ENCODE peak calls at places on chromosome 4, in seven cellular contexts. A is GM12878, T is suprapubic skin, K is esophagus muscularis mucosa, V is prostate gland, M is stomach, C is HCT116. P is an unnamed sample.

GRCh38 chr4:183959349-183959748 is 54.2 kb downstream of the STOX2 start:
- DNase-seq in T (no peak), M (no peak), K (no peak), C (no peak), A (no peak), V (no peak), P (peak)

GRCh38 chr4:33453436-33453835 is 2733.3 kb downstream of the PCDH7 start:
- DNase-seq in C (no peak), T (no peak), A (no peak), M (no peak), V (no peak), K (no peak), P (no peak)

GRCh38 chr4:97016186-97016945 is 1126.9 kb downstream of the STPG2 start:
- DNase-seq in V (no peak), A (no peak), M (no peak), C (no peak), K (no peak), T (no peak), P (no peak)

GRCh38 chr4:153218961-153219360 is 14.7 kb downstream of the TRIM2 start:
- DNase-seq in M (no peak), K (no peak), A (no peak), V (no peak), T (no peak), C (no peak), P (no peak)

GRCh38 chr4:98262431-98262830 is 1.2 kb downstream of the RAP1GDS1 start:
- DNase-seq in A (no peak), T (no peak), M (no peak), V (no peak), K (no peak), C (no peak), P (no peak)

GRCh38 chr4:146072381-146072780 is 103.1 kb upstream of the LSM6 start:
- DNase-seq in K (no peak), A (no peak), C (no peak), V (no peak), M (no peak), T (no peak), P (no peak)

GRCh38 chr4:87525636-87526035 is 3.5 kb downstream of the SPARCL1 start:
- DNase-seq in M (no peak), V (peak), T (no peak), C (no peak), K (no peak), A (no peak), P (no peak)

GRCh38 chr4:72383439-72383838 is 185.6 kb downstream of the ADAMTS3 start:
- DNase-seq in T (no peak), V (no peak), M (no peak), C (no peak), A (no peak), K (no peak), P (no peak)

GRCh38 chr4:32133734-32134133 is 1413.6 kb downstream of the PCDH7 start:
- DNase-seq in T (no peak), M (no peak), V (no peak), A (no peak), K (no peak), C (no peak), P (no peak)

GRCh38 chr4:94256833-94257232 is 49.2 kb downstream of the SMARCAD1 start:
- DNase-seq in A (no peak), C (no peak), T (no peak), K (no peak), M (no peak), V (no peak), P (no peak)

GRCh38 chr4:153553820-153554173 is 87.6 kb downstream of the TMEM131L start:
- DNase-seq in K (peak), A (no peak), T (no peak), M (no peak), C (no peak), V (no peak), P (no peak)

GRCh38 chr4:3766207-3766790 is at the start of gene ADRA2C:
- DNase-seq in V (no peak), A (no peak), K (no peak), T (no peak), M (no peak), C (no peak), P (no peak)

GRCh38 chr4:184624972-184625554 is 24.2 kb downstream of the CASP3 start:
- DNase-seq in M (no peak), V (no peak), A (no peak), K (no peak), C (no peak), T (no peak), P (no peak)

GRCh38 chr4:107037188-107037587 is 1.1 kb upstream of the DKK2 start:
- DNase-seq in M (no peak), T (peak), K (no peak), A (no peak), V (peak), C (no peak), P (no peak)

GRCh38 chr4:23889368-23889767 is 479 bp downstream of the PPARGC1A start:
- DNase-seq in V (no peak), M (no peak), T (no peak), K (no peak), A (no peak), C (no peak), P (no peak)

GRCh38 chr4:26858035-26858918 is 2.4 kb upstream of the STIM2 start:
- DNase-seq in V (no peak), A (no peak), T (no peak), K (no peak), C (no peak), M (no peak), P (no peak)

GRCh38 chr4:2928242-2929155 is 34.7 kb downstream of the NOP14 start:
- DNase-seq in K (no peak), C (no peak), V (no peak), M (peak), T (peak), A (no peak), P (no peak)

GRCh38 chr4:10031663-10032590 is 10.6 kb upstream of the SLC2A9 start:
- DNase-seq in C (no peak), M (no peak), K (no peak), A (no peak), T (no peak), V (no peak), P (no peak)

GRCh38 chr4:77845400-77845799 is 17.2 kb upstream of the MRPL1 start:
- DNase-seq in V (no peak), T (no peak), M (no peak), C (no peak), K (no peak), A (no peak), P (no peak)

GRCh38 chr4:78534286-78534955 is 17.1 kb upstream of the ANXA3 start:
- DNase-seq in M (no peak), T (no peak), C (peak), K (no peak), V (no peak), A (no peak), P (no peak)

GRCh38 chr4:160819791-160820190 is 1344.0 kb downstream of the FSTL5 start:
- DNase-seq in V (no peak), M (no peak), K (no peak), T (no peak), A (no peak), C (no peak), P (no peak)

GRCh38 chr4:174122705-174123104 is 160.8 kb downstream of the FBXO8 start:
- DNase-seq in A (no peak), V (no peak), C (no peak), M (no peak), K (no peak), T (no peak), P (no peak)

GRCh38 chr4:174119818-174120217 is 163.6 kb downstream of the FBXO8 start:
- DNase-seq in T (no peak), M (no peak), A (no peak), K (no peak), V (no peak), C (no peak), P (no peak)

GRCh38 chr4:174118171-174118570 is 165.3 kb downstream of the FBXO8 start:
- DNase-seq in K (no peak), A (no peak), C (no peak), T (no peak), V (no peak), M (no peak), P (no peak)

GRCh38 chr4:174119051-174119450 is 164.4 kb downstream of the FBXO8 start:
- DNase-seq in K (no peak), T (no peak), A (no peak), C (no peak), M (no peak), V (no peak), P (no peak)

DNA sequence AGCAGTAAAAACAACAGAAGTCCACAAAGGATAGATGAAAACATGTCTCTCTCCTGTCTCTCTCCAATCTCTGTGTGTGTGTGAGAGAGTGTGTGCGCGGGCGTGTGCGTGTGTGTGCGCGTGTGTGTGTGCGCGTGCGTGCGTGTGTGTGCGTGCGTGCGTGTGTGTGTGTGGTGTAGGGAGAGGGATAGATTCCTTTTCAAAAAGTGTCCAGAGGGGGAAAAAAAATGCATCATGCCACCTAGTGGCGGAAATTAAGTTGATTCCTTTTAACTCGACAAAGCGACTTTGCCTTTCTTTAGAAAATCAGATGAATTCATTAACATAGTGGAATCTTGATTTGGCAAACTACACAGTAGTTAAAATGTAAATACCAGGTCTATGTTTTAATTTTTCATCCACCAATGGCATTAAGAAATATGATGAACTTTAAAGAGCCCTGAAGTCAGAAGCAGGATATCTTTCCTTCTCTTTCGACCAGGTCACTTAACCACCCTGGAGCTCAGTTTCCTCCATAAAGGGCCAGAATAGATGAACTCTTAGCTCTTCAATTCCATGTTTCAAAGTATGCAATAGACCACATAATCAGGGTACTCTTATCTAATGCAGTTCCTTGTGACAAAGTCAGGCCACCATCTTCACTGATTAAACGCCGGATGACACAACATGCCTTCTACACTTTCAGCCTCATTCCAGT is 162.9 kb downstream of the FBXO8 start:
- DNase-seq in T (no peak), C (peak), V (no peak), M (no peak), A (no peak), K (no peak), P (no peak)
- TF ChIP-seq POLR2AphosphoS5 in T (no peak), C (no peak), V (no peak), M (no peak), A (no peak), K (no peak), P (peak)

GRCh38 chr4:168200685-168201084 is 108.3 kb downstream of the ANXA10 start:
- DNase-seq in A (no peak), V (no peak), K (no peak), T (no peak), C (no peak), M (no peak), P (no peak)

GRCh38 chr4:168203233-168203911 is 111.0 kb downstream of the ANXA10 start:
- DNase-seq in C (no peak), V (no peak), M (no peak), A (no peak), K (no peak), T (no peak), P (no peak)

GRCh38 chr4:168199262-168199957 is 107.1 kb downstream of the ANXA10 start:
- DNase-seq in T (no peak), C (no peak), M (no peak), V (no peak), K (no peak), A (no peak), P (no peak)

GRCh38 chr4:168197926-168198325 is 105.6 kb downstream of the ANXA10 start:
- DNase-seq in A (no peak), C (no peak), T (no peak), V (no peak), K (no peak), M (no peak), P (no peak)
- H3K4me3 ChIP-seq in A (no peak), C (no peak), T (no peak), V (no peak), K (no peak), M (no peak), P (no peak)

DNA sequence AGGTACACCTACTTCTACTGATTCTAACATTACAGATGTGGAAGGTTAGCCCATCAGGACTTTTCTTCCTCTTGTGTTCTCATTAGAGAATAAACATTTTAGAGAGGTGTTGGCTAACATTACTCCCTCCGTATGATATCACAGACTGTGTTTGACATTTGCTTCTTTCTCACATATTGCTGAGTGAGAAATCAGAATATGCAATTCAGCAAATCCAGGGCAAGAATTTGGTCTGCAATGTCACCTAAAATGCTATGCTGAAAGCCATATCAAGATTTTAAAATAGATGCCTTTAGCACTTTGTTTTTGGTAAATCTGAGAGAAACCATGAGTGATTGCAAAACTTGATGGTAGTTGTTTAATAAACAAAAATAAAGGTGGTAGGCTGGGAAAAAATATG is 319.0 kb downstream of the C4orf33 start:
- DNase-seq in V (no peak), C (no peak), T (no peak), A (no peak), K (no peak), M (no peak), P (no peak)
- TF ChIP-seq POLR2AphosphoS5 in V (no peak), C (no peak), T (no peak), A (no peak), K (no peak), M (no peak), P (no peak)

GRCh38 chr4:109969087-109969486 is 56.4 kb downstream of the EGF start:
- DNase-seq in T (no peak), M (no peak), V (no peak), A (no peak), C (no peak), K (no peak), P (no peak)

GRCh38 chr4:109972786-109973528 is 60.3 kb downstream of the EGF start:
- DNase-seq in K (no peak), M (no peak), C (no peak), V (no peak), T (no peak), A (no peak), P (no peak)

GRCh38 chr4:109966891-109967481 is 54.3 kb downstream of the EGF start:
- DNase-seq in T (no peak), M (no peak), C (no peak), K (no peak), A (no peak), V (no peak), P (no peak)

GRCh38 chr4:109969909-109970308 is 57.2 kb downstream of the EGF start:
- DNase-seq in A (no peak), V (no peak), M (no peak), C (no peak), T (no peak), K (no peak), P (peak)

GRCh38 chr4:109967798-109968520 is 55.3 kb downstream of the EGF start:
- DNase-seq in M (no peak), K (no peak), T (no peak), V (no peak), A (no peak), C (no peak), P (no peak)
- H3K4me3 ChIP-seq in M (no peak), K (no peak), T (no peak), V (no peak), A (no peak), C (no peak), P (no peak)